ENCODE peak calls at places on chromosomes 16 and 17, in eight cellular contexts. Q, W, A, F, I, K, H and O are unnamed samples. For H3K27me3, H3K9me3 and H3K4me1, the result is how much of the 10 kb centered on the place peaks cover.

GRCh38 chr17:66405836-66406679 is 103.6 kb downstream of the PRKCA start:
- DNase-seq in W (no peak), Q (no peak), I (peak), H (no peak), F (no peak), K (no peak), A (no peak), O (no peak)

GRCh38 chr17:27256225-27257030 is 37.5 kb upstream of the WSB1 start:
- DNase-seq in A (no peak), F (peak), K (no peak), Q (no peak), W (no peak), I (no peak), H (peak), O (no peak)

GRCh38 chr16:48361012-48361411 is 24.2 kb downstream of the SIAH1 start:
- DNase-seq in W (no peak), F (no peak), A (no peak), H (no peak), Q (no peak), K (no peak), I (no peak), O (no peak)

GRCh38 chr17:43734376-43734775 is 24.2 kb downstream of the SOST start:
- DNase-seq in Q (no peak), H (peak), A (no peak), W (no peak), F (peak), K (no peak), I (no peak), O (no peak)

GRCh38 chr17:78507526-78507925 is 69.7 kb downstream of the DNAH17 start:
- DNase-seq in A (no peak), W (no peak), K (no peak), H (no peak), Q (no peak), I (no peak), F (no peak), O (no peak)

GRCh38 chr16:73095142-73095791 is 47.3 kb upstream of the ZFHX3 start:
- DNase-seq in H (no peak), Q (no peak), A (no peak), F (no peak), W (no peak), K (no peak), I (peak), O (no peak)

GRCh38 chr17:80995131-80995530 is 3.5 kb downstream of the CHMP6 start:
- DNase-seq in K (no peak), F (no peak), A (no peak), W (no peak), Q (no peak), H (no peak), I (peak), O (no peak)

GRCh38 chr16:28845173-28846079 is 722 bp downstream of the TUFM start:
- DNase-seq in W (no peak), A (no peak), F (peak), H (peak), Q (no peak), K (no peak), I (no peak), O (no peak)

GRCh38 chr17:77610980-77611641 is 347.4 kb upstream of the TNRC6C start:
- DNase-seq in I (no peak), H (no peak), F (no peak), Q (no peak), A (no peak), K (no peak), W (no peak), O (no peak)

GRCh38 chr17:39609416-39610025 is 1.8 kb upstream of the NEUROD2 start:
- DNase-seq in K (no peak), F (no peak), H (no peak), W (no peak), Q (no peak), I (no peak), A (no peak), O (no peak)

GRCh38 chr17:30824002-30824355 is 513 bp downstream of the CRLF3 start:
- DNase-seq in Q (no peak), W (no peak), F (no peak), I (peak), H (peak), K (no peak), A (no peak), O (peak)

GRCh38 chr16:67388591-67388990 is 4.7 kb downstream of the TPPP3 start:
- DNase-seq in A (no peak), Q (no peak), F (no peak), W (no peak), I (no peak), K (no peak), H (no peak), O (no peak)

GRCh38 chr17:55421179-55421934 is at the start of gene MMD:
- DNase-seq in A (no peak), Q (no peak), W (peak), F (no peak), I (peak), H (no peak), K (no peak), O (no peak)

GRCh38 chr17:63932008-63932561 is at the start of gene CD79B:
- DNase-seq in F (no peak), W (peak), A (no peak), I (no peak), K (no peak), Q (no peak), H (no peak), O (no peak)

GRCh38 chr17:78502611-78503148 is 74.5 kb downstream of the DNAH17 start:
- DNase-seq in F (no peak), H (no peak), Q (no peak), A (no peak), K (no peak), I (no peak), W (no peak), O (no peak)

GRCh38 chr16:11502239-11502638 is 84.5 kb downstream of the LITAF start:
- DNase-seq in W (no peak), I (no peak), K (no peak), H (no peak), A (no peak), Q (no peak), F (no peak), O (no peak)

GRCh38 chr16:29665294-29666077 is 2.4 kb downstream of the SPN start:
- DNase-seq in A (no peak), W (peak), I (no peak), F (no peak), Q (no peak), H (no peak), K (no peak), O (no peak)

GRCh38 chr17:48907713-48908046 is 527 bp upstream of the UBE2Z start:
- DNase-seq in H (peak), W (peak), K (no peak), I (no peak), F (peak), Q (no peak), A (no peak), O (no peak)

GRCh38 chr17:50542795-50543774 is 3.9 kb upstream of the SPATA20 start:
- DNase-seq in K (no peak), Q (peak), H (no peak), W (no peak), F (no peak), A (no peak), I (no peak), O (no peak)

GRCh38 chr17:38568845-38569510 is 36.8 kb downstream of the SRCIN1 start:
- DNase-seq in H (no peak), A (no peak), W (no peak), I (no peak), F (no peak), Q (no peak), K (no peak), O (no peak)

GRCh38 chr17:38569701-38570512 is 35.8 kb downstream of the SRCIN1 start:
- DNase-seq in W (no peak), Q (no peak), F (no peak), I (no peak), H (no peak), A (no peak), K (no peak), O (no peak)

GRCh38 chr17:38566666-38567031 is 39.1 kb downstream of the SRCIN1 start:
- DNase-seq in K (no peak), A (no peak), Q (no peak), W (no peak), F (no peak), I (no peak), H (no peak), O (no peak)

GRCh38 chr17:38567350-38567749 is 38.4 kb downstream of the SRCIN1 start:
- DNase-seq in H (no peak), F (no peak), A (no peak), Q (no peak), I (no peak), K (no peak), W (no peak), O (no peak)

GRCh38 chr17:38568274-38568673 is 37.5 kb downstream of the SRCIN1 start:
- DNase-seq in A (no peak), Q (no peak), F (no peak), H (no peak), W (no peak), I (no peak), K (no peak), O (no peak)
- H3K27me3 ChIP-seq in A (under half), Q (under half), F (half or more), H (half or more), W (under half), I (under half), K (under half), O (half or more)

DNA sequence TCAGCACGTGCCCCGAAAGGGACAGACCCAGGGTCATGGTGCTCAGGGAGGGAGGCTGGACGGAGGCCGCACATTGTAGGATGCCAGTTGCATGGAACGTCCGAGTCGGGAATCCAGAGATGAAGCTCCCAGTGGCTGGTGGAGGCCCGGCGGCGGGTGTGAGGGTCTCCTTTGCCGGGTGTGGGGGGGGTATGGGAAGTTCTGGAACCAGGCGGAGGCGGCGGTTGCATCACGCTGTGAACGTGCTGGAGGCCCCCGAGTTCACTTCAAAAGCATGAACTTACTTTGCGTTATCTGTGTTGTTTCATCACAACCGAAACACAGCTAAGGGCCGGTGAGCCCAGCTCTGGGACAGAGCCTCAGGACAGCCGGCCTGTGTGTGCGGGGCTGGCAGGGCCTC is 73.4 kb upstream of the GNG13 start:
- DNase-seq in F (no peak), Q (peak), H (no peak), I (no peak), K (no peak), W (no peak), A (no peak), O (no peak)
- H3K9me3 ChIP-seq in F (under half), Q (under half), H (under half), I (under half), K (under half), W (under half), A (under half), O (under half)

GRCh38 chr17:68289473-68289872 is 1.5 kb downstream of the SLC16A6 start:
- DNase-seq in Q (no peak), W (no peak), I (no peak), A (no peak), H (no peak), K (no peak), F (no peak), O (no peak)
- H3K4me1 ChIP-seq in Q (under half), W (under half), I (under half), A (under half), H (under half), K (under half), F (under half), O (under half)

GRCh38 chr16:88298166-88298881 is 84.4 kb upstream of the ZNF469 start:
- DNase-seq in Q (no peak), I (no peak), W (no peak), A (peak), F (peak), H (peak), K (no peak), O (peak)

GRCh38 chr16:88300463-88300835 is 82.3 kb upstream of the ZNF469 start:
- DNase-seq in Q (no peak), F (no peak), H (no peak), K (no peak), W (no peak), A (no peak), I (no peak), O (no peak)

GRCh38 chr16:88301431-88301830 is 81.3 kb upstream of the ZNF469 start:
- DNase-seq in H (no peak), Q (no peak), I (no peak), W (no peak), K (no peak), F (no peak), A (no peak), O (no peak)

GRCh38 chr16:88298882-88299745 is 83.6 kb upstream of the ZNF469 start:
- DNase-seq in I (no peak), F (no peak), A (no peak), H (peak), Q (no peak), K (no peak), W (no peak), O (no peak)

GRCh38 chr16:88299751-88300462 is 82.9 kb upstream of the ZNF469 start:
- DNase-seq in W (no peak), A (no peak), Q (no peak), H (no peak), I (no peak), F (no peak), K (no peak), O (no peak)
- H3K27me3 ChIP-seq in W (under half), A (under half), Q (under half), H (under half), I (under half), F (under half), K (under half), O (under half)